ENCODE peak calls at places on chromosomes 11 and 22, in eight cellular contexts. W is left ventricle myocardium inferior, X is GM12865, S is sigmoid colon, D is neural progenitor cell, H is BJ, A is A549, B is nephron progenitor cell. O is an unnamed sample.

GRCh38 chr22:46694423-46695170 is 43.5 kb downstream of the CERK start:
- DNase-seq in S (peak), H (no peak), D (no peak), W (no peak), B (no peak), X (no peak), A (no peak), O (no peak)

GRCh38 chr11:65390099-65390941 is 3.9 kb downstream of the FRMD8 start:
- DNase-seq in H (no peak), D (peak), B (no peak), X (no peak), W (no peak), A (no peak), S (peak), O (no peak)

GRCh38 chr11:126496576-126497403 is 141.3 kb downstream of the ST3GAL4 start:
- DNase-seq in W (no peak), S (peak), H (no peak), A (no peak), B (no peak), X (no peak), D (no peak), O (no peak)

GRCh38 chr22:29330753-29331152 is 15.3 kb upstream of the RASL10A start:
- DNase-seq in H (no peak), D (no peak), W (no peak), S (peak), B (peak), A (no peak), X (no peak), O (no peak)

GRCh38 chr11:88345408-88345807 is 7.9 kb upstream of the CTSC start:
- DNase-seq in A (no peak), S (no peak), B (no peak), D (no peak), W (no peak), X (no peak), H (no peak), O (no peak)

GRCh38 chr11:60887531-60887930 is 18.9 kb downstream of the PRPF19 start:
- DNase-seq in B (peak), A (peak), S (no peak), X (peak), H (no peak), D (peak), W (no peak), O (no peak)

GRCh38 chr11:104291646-104292045 is 127.7 kb upstream of the PDGFD start:
- DNase-seq in D (no peak), X (no peak), B (no peak), H (no peak), W (no peak), S (no peak), A (no peak), O (no peak)

GRCh38 chr11:110299006-110299785 is 2.8 kb upstream of the RDX start:
- DNase-seq in H (no peak), S (no peak), A (no peak), B (no peak), X (no peak), W (no peak), D (no peak), O (no peak)

GRCh38 chr11:125263268-125263790 is 98.8 kb downstream of the PKNOX2 start:
- DNase-seq in W (peak), D (peak), B (peak), A (no peak), X (peak), S (peak), H (peak), O (no peak)

GRCh38 chr11:102900346-102900745 is 25.6 kb upstream of the MMP12 start:
- DNase-seq in H (no peak), A (no peak), W (no peak), D (no peak), S (no peak), B (no peak), X (no peak), O (no peak)

GRCh38 chr11:7143908-7144307 is 55.1 kb downstream of the RBMXL2 start:
- DNase-seq in B (no peak), D (peak), S (no peak), X (no peak), W (no peak), H (no peak), A (peak), O (no peak)

GRCh38 chr11:100949443-100949842 is 180.2 kb downstream of the PGR start:
- DNase-seq in D (no peak), S (no peak), B (no peak), X (no peak), H (no peak), W (no peak), A (no peak), O (no peak)
- TF ChIP-seq CTCF in D (no peak), S (no peak), B (no peak), X (no peak), H (no peak), W (no peak), A (no peak), O (no peak)

GRCh38 chr11:70764356-70764905 is 366.1 kb downstream of the CTTN start:
- DNase-seq in S (no peak), B (no peak), A (no peak), H (no peak), W (no peak), X (no peak), D (no peak), O (no peak)
- TF ChIP-seq CTCF in S (no peak), B (no peak), A (no peak), H (no peak), W (no peak), X (no peak), D (no peak), O (no peak)

DNA sequence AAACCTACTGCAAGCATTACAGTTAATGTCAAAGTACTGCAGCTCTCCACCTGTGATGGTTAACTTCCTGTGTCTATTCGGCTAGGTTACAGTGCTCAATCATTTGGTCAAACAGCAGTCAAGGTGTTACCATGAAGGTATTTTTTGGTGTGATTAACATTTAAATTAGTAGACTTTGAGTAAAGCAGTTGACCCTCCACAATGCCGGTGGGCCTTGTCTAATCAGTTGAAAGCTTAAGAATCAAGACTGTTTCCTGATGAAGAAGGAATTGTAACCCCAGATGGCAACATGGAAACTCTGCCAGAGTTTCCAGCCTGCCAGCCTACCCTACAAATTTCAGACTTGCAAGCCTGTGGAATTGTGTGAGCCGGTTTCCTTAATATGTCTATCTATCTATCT is 683.9 kb downstream of the BRD1 start:
- DNase-seq in D (no peak), A (no peak), H (no peak), S (no peak), X (no peak), W (no peak), B (no peak), O (no peak)
- TF ChIP-seq CTCF in D (no peak), A (no peak), H (no peak), S (no peak), X (no peak), W (no peak), B (no peak), O (no peak)

DNA sequence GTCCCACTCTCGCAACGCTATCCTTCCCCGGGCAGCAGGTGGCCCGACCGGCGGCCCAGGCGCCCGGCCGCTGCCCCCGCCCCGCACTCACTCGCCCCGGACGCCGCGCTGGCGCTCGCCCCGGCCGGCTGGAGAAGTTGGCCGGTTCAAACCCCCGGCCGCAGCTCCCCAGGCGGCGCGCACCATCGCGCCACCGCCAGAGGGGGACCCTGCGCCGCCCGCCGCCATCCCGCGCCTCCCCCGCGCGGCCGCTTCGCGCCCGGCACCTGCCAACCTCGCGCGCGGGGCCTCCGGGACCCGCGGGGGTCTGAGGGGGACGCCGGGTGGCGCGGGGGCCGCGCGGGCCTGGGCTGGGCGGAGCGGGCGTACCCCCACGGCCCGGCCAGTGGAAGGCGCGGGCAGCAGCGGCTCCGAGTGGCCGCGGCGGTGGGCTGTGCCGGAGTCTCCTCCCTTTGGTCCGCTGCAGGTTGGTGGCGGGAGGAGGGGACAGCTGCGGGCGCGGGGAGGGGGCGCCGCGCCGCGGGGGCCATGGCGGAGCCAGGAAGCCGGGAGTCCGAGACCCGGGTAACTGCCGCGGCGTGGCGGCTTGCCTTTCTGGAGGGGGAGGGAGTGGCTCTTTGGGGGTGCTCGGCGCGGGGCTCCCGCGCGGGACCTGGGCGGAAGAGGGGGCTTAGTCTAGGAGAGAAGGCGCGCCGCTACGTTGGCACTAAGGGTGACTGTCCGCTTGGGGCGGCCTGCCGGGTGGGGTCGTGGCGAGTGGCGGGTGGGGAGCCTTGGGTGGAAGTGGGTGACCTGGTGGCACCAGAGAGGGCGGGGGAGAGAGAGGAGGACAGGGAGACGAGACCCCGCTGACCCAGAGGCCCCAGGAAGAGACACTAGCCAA is at the start of the genes MPST and TST:
- DNase-seq in A (peak), S (peak), W (peak), X (peak), B (peak), D (peak), H (no peak), O (peak)
- TF ChIP-seq CTCF in A (no peak), S (no peak), W (peak), X (no peak), B (no peak), D (peak), H (no peak), O (no peak)

DNA sequence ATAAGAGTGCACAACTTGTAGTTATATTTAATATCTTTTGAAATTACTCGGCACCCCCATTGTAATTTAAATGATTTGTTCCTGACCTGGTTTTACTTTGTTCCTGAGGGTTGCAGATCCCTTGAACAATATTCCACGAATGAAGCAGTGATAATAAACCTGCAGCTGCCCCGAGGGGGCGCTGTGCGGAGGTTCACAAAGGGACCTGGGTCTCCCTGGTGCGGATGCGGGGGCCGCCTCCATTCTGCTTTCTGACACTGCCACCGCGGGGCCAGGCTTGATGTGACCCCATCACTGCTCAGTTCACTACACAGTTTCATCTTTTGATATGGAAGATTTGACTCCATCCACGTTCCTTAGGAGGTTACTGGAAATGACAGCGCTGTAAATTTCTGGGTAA is 62.9 kb upstream of the PRODH start:
- DNase-seq in S (no peak), W (no peak), D (peak), H (no peak), B (peak), X (no peak), A (no peak), O (no peak)
- TF ChIP-seq CTCF in S (no peak), W (no peak), D (peak), H (peak), B (peak), X (peak), A (no peak), O (no peak)